ENCODE peak calls at places on chromosomes 7 and 10, in seven cellular contexts. One of them, this sample, is unnamed.

GRCh38 chr7:47232751-47233412 is 349.0 kb downstream of the TNS3 start:
- DNase-seq in SK-N-SH: no peak
- DNase-seq in K562: no peak
- DNase-seq in GM12891: no peak
- DNase-seq in H1: no peak
- DNase-seq in GM12878: no peak
- DNase-seq in HepG2: no peak
- DNase-seq in this sample: no peak

GRCh38 chr10:60661627-60662026 is 116.7 kb upstream of the CDK1 start:
- DNase-seq in K562: no peak
- DNase-seq in HepG2: no peak
- DNase-seq in SK-N-SH: no peak
- DNase-seq in H1: peak; percentile 51
- DNase-seq in GM12891: no peak
- DNase-seq in GM12878: no peak
- DNase-seq in this sample: no peak

GRCh38 chr7:80942261-80943041 is 23.6 kb upstream of the SEMA3C start:
- DNase-seq in K562: no peak
- DNase-seq in GM12891: no peak
- DNase-seq in SK-N-SH: peak; percentile 38
- DNase-seq in HepG2: peak; percentile 61
- DNase-seq in H1: peak; percentile 23
- DNase-seq in GM12878: no peak
- DNase-seq in this sample: no peak

GRCh38 chr10:12130237-12130872 is 878 bp downstream of the SEC61A2 start:
- DNase-seq in GM12878: peak; percentile 40
- DNase-seq in GM12891: peak; percentile 35
- DNase-seq in K562: peak; percentile 20
- DNase-seq in H1: no peak
- DNase-seq in SK-N-SH: peak; percentile 78
- DNase-seq in HepG2: peak; percentile 71
- DNase-seq in this sample: peak; percentile 38

GRCh38 chr7:148964510-148965267 is 63.6 kb downstream of the PDIA4 start:
- DNase-seq in K562: no peak
- DNase-seq in HepG2: no peak
- DNase-seq in GM12891: no peak
- DNase-seq in H1: no peak
- DNase-seq in SK-N-SH: no peak
- DNase-seq in GM12878: no peak
- DNase-seq in this sample: no peak

GRCh38 chr7:125780153-125780552 is 850.5 kb upstream of the POT1 start:
- DNase-seq in H1: no peak
- DNase-seq in GM12878: no peak
- DNase-seq in GM12891: no peak
- DNase-seq in SK-N-SH: no peak
- DNase-seq in K562: no peak
- DNase-seq in HepG2: no peak
- DNase-seq in this sample: no peak

GRCh38 chr7:106029448-106029847 is 66.4 kb downstream of the CDHR3 start:
- DNase-seq in GM12878: no peak
- DNase-seq in SK-N-SH: no peak
- DNase-seq in GM12891: no peak
- DNase-seq in HepG2: no peak
- DNase-seq in K562: no peak
- DNase-seq in H1: no peak
- DNase-seq in this sample: no peak

GRCh38 chr7:12123172-12123571 is 87.9 kb upstream of the TMEM106B start:
- DNase-seq in HepG2: no peak
- DNase-seq in K562: no peak
- DNase-seq in GM12891: no peak
- DNase-seq in SK-N-SH: no peak
- DNase-seq in GM12878: no peak
- DNase-seq in H1: no peak
- DNase-seq in this sample: no peak

GRCh38 chr7:37283701-37284100 is 165.0 kb downstream of the ELMO1 start:
- DNase-seq in SK-N-SH: no peak
- DNase-seq in H1: no peak
- DNase-seq in GM12878: no peak
- DNase-seq in GM12891: no peak
- DNase-seq in K562: no peak
- DNase-seq in HepG2: no peak
- DNase-seq in this sample: no peak

GRCh38 chr7:37284285-37284684 is 164.4 kb downstream of the ELMO1 start:
- DNase-seq in GM12891: no peak
- DNase-seq in H1: no peak
- DNase-seq in GM12878: no peak
- DNase-seq in HepG2: no peak
- DNase-seq in K562: no peak
- DNase-seq in SK-N-SH: no peak
- DNase-seq in this sample: no peak

GRCh38 chr7:37282927-37283326 is 165.7 kb downstream of the ELMO1 start:
- DNase-seq in GM12878: no peak
- DNase-seq in SK-N-SH: peak; percentile 42
- DNase-seq in GM12891: no peak
- DNase-seq in H1: no peak
- DNase-seq in HepG2: no peak
- DNase-seq in K562: no peak
- DNase-seq in this sample: no peak

GRCh38 chr7:37285701-37286475 is 162.8 kb downstream of the ELMO1 start:
- DNase-seq in HepG2: no peak
- DNase-seq in GM12878: no peak
- DNase-seq in GM12891: no peak
- DNase-seq in SK-N-SH: no peak
- DNase-seq in H1: no peak
- DNase-seq in K562: no peak
- DNase-seq in this sample: no peak

DNA sequence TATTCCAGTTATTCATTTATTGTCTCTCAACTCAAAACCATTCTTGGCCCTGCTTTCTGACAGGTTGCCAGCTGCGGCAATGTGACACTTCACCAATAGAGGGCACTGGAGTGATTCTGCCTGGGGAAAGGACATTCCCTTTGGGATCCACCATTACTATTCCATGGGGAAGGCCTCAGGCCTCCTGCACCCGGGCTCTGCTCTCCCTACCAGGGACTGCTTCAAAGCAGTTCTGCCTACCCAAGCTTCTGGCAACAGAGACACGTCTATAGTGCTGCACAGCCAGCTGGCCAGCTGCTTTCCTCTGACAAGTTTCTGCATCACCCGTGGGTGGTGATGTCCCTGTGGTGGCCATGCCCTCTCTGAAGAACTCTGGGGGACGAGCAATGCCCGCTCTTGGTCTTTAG is 163.9 kb downstream of the ELMO1 start:
- DNase-seq in K562: peak; percentile 35
- DNase-seq in SK-N-SH: peak; percentile 72
- DNase-seq in GM12878: peak; percentile 9
- DNase-seq in H1: peak; percentile 23
- DNase-seq in HepG2: peak; percentile 16
- DNase-seq in GM12891: peak; percentile 22
- DNase-seq in this sample: peak; percentile 13
- TF ChIP-seq TAF1 in K562: no peak
- TF ChIP-seq TAF1 in SK-N-SH: no peak
- TF ChIP-seq TAF1 in GM12878: no peak
- TF ChIP-seq TAF1 in H1: no peak
- TF ChIP-seq TAF1 in HepG2: no peak
- TF ChIP-seq TAF1 in GM12891: no peak
- TF ChIP-seq TAF1 in this sample: no peak

GRCh38 chr10:49408437-49409306 is 12.8 kb upstream of the DRGX start:
- DNase-seq in GM12891: no peak
- DNase-seq in K562: peak; percentile 75
- DNase-seq in H1: no peak
- DNase-seq in GM12878: no peak
- DNase-seq in SK-N-SH: no peak
- DNase-seq in HepG2: peak; percentile 20
- DNase-seq in this sample: no peak
- TF ChIP-seq TAF1 in GM12891: no peak
- TF ChIP-seq TAF1 in K562: no peak
- TF ChIP-seq TAF1 in H1: no peak
- TF ChIP-seq TAF1 in GM12878: no peak
- TF ChIP-seq TAF1 in SK-N-SH: no peak
- TF ChIP-seq TAF1 in HepG2: no peak
- TF ChIP-seq TAF1 in this sample: no peak

DNA sequence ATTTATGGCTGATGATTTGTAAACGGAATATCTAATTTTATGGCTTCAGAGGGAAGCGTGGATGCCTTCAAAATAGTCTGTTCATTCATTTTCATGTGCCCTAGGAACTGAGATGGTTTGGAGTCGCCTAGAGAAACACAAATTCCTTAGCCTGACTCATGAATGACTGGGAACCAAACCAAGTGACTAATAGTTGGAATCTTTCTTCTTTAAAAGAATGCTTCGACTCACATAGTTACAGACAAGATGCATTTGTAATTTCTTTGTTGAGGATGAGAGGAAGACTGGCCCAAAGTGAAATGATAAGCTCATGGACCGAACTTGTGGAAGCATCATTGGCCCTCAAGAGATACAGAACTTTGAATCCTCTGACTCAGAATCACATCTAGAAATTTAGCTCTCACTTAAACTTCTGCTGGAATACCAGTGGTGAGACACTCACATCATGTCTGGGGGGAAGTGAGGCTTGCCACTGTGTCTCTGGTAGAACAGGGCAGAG is 1107.2 kb downstream of the NRG3 start:
- DNase-seq in H1: no peak
- DNase-seq in HepG2: no peak
- DNase-seq in SK-N-SH: no peak
- DNase-seq in GM12878: no peak
- DNase-seq in K562: no peak
- DNase-seq in GM12891: no peak
- DNase-seq in this sample: no peak
- TF ChIP-seq TAF1 in H1: no peak
- TF ChIP-seq TAF1 in HepG2: no peak
- TF ChIP-seq TAF1 in SK-N-SH: no peak
- TF ChIP-seq TAF1 in GM12878: no peak
- TF ChIP-seq TAF1 in K562: no peak
- TF ChIP-seq TAF1 in GM12891: no peak
- TF ChIP-seq TAF1 in this sample: no peak

DNA sequence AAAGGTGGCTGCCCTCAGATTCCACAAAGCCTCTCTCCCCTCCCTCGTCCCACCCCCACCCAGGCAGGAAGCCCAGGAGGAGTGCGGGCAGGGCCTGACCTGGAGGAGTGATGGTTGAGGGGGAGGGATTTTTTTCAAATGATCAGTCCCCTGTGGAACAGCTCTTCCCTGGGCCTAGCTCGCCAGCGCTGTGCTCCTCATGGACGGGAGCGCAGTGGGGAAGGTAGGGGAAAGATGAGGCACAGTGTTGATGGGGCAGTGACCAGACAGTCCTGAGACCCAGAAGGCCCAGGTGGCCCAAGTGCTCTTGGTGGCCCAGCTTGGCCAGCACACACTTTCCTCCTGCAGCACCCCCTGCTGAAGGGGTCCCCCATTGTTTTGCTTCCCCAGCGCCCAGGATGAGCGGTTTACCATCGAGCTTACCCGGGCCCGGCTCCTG is 8.5 kb downstream of the SAP25 start:
- DNase-seq in HepG2: no peak
- DNase-seq in GM12878: no peak
- DNase-seq in K562: no peak
- DNase-seq in GM12891: no peak
- DNase-seq in H1: no peak
- DNase-seq in SK-N-SH: peak; percentile 26
- DNase-seq in this sample: no peak
- TF ChIP-seq TAF1 in HepG2: no peak
- TF ChIP-seq TAF1 in GM12878: no peak
- TF ChIP-seq TAF1 in K562: no peak
- TF ChIP-seq TAF1 in GM12891: no peak
- TF ChIP-seq TAF1 in H1: no peak
- TF ChIP-seq TAF1 in SK-N-SH: no peak
- TF ChIP-seq TAF1 in this sample: no peak

GRCh38 chr10:74994714-74995308 is 116.6 kb upstream of the SAMD8 start:
- DNase-seq in GM12878: no peak
- DNase-seq in SK-N-SH: no peak
- DNase-seq in HepG2: no peak
- DNase-seq in GM12891: no peak
- DNase-seq in H1: no peak
- DNase-seq in K562: no peak
- DNase-seq in this sample: no peak
- TF ChIP-seq TAF1 in GM12878: no peak
- TF ChIP-seq TAF1 in SK-N-SH: no peak
- TF ChIP-seq TAF1 in HepG2: no peak
- TF ChIP-seq TAF1 in GM12891: no peak
- TF ChIP-seq TAF1 in H1: no peak
- TF ChIP-seq TAF1 in K562: no peak
- TF ChIP-seq TAF1 in this sample: no peak

GRCh38 chr7:25725483-25725882 is 426.5 kb upstream of the NFE2L3 start:
- DNase-seq in GM12891: no peak
- DNase-seq in K562: no peak
- DNase-seq in GM12878: no peak
- DNase-seq in SK-N-SH: no peak
- DNase-seq in H1: no peak
- DNase-seq in HepG2: no peak
- DNase-seq in this sample: no peak

GRCh38 chr7:25727446-25727845 is 424.6 kb upstream of the NFE2L3 start:
- DNase-seq in K562: no peak
- DNase-seq in H1: no peak
- DNase-seq in GM12891: no peak
- DNase-seq in GM12878: no peak
- DNase-seq in SK-N-SH: no peak
- DNase-seq in HepG2: no peak
- DNase-seq in this sample: no peak

GRCh38 chr7:25726682-25727357 is 425.2 kb upstream of the NFE2L3 start:
- DNase-seq in K562: no peak
- DNase-seq in HepG2: no peak
- DNase-seq in SK-N-SH: no peak
- DNase-seq in GM12891: no peak
- DNase-seq in GM12878: no peak
- DNase-seq in H1: no peak
- DNase-seq in this sample: no peak

GRCh38 chr7:25727876-25728275 is 424.1 kb upstream of the NFE2L3 start:
- DNase-seq in K562: no peak
- DNase-seq in H1: no peak
- DNase-seq in GM12891: no peak
- DNase-seq in SK-N-SH: no peak
- DNase-seq in HepG2: no peak
- DNase-seq in GM12878: no peak
- DNase-seq in this sample: no peak

GRCh38 chr7:25726180-25726579 is 425.8 kb upstream of the NFE2L3 start:
- DNase-seq in K562: no peak
- DNase-seq in SK-N-SH: no peak
- DNase-seq in GM12891: no peak
- DNase-seq in HepG2: no peak
- DNase-seq in H1: no peak
- DNase-seq in GM12878: no peak
- DNase-seq in this sample: no peak
- TF ChIP-seq TAF1 in K562: no peak
- TF ChIP-seq TAF1 in SK-N-SH: no peak
- TF ChIP-seq TAF1 in GM12891: no peak
- TF ChIP-seq TAF1 in HepG2: no peak
- TF ChIP-seq TAF1 in H1: no peak
- TF ChIP-seq TAF1 in GM12878: no peak
- TF ChIP-seq TAF1 in this sample: no peak

DNA sequence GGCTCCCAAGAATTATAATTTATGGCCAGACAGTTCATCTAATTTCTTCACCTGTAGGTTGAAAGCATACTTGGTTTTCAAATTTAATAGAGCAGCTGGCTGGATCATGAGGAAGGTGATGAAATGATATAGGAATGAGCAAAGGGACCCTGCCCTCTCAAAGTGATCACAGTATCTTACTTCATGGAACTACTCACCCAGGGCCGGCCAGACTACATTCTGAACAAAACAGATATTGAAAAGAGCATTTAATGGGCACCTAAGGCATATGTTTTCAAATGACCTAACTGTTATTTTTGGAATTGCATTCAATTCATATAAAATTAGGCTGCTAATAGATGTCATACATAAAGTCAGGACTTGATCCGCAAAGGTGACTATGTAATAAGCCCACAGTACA is 31.3 kb downstream of the SVIL start:
- DNase-seq in SK-N-SH: no peak
- DNase-seq in GM12891: no peak
- DNase-seq in GM12878: no peak
- DNase-seq in HepG2: no peak
- DNase-seq in K562: no peak
- DNase-seq in H1: no peak
- DNase-seq in this sample: no peak
- TF ChIP-seq TAF1 in SK-N-SH: no peak
- TF ChIP-seq TAF1 in GM12891: no peak
- TF ChIP-seq TAF1 in GM12878: no peak
- TF ChIP-seq TAF1 in HepG2: no peak
- TF ChIP-seq TAF1 in K562: no peak
- TF ChIP-seq TAF1 in H1: no peak
- TF ChIP-seq TAF1 in this sample: no peak